ENCODE peak calls at places on chromosome 3, in four cellular contexts. J is BE2C; Q is activated CD4-positive, alpha-beta T cell treated with anti-CD3 and anti-CD28 coated beads for 1 hour; O is MM.1S. W is an unnamed sample.

GRCh38 chr3:13627681-13628080 is 78.8 kb downstream of the FBLN2 start:
- DNase-seq in J (no peak), Q (no peak), O (no peak), W (no peak)

GRCh38 chr3:27714101-27714526 is 8.0 kb downstream of the EOMES start:
- DNase-seq in J (no peak), Q (no peak), O (no peak), W (no peak)

GRCh38 chr3:190073264-190073663 is 47.4 kb downstream of the P3H2 start:
- DNase-seq in J (no peak), Q (no peak), O (no peak), W (no peak)

GRCh38 chr3:15405448-15406050 is 21.8 kb downstream of the METTL6 start:
- DNase-seq in J (no peak), Q (no peak), O (peak), W (peak)

GRCh38 chr3:36890261-36890660 is 54.6 kb downstream of the TRANK1 start:
- DNase-seq in J (no peak), Q (no peak), O (no peak), W (no peak)

GRCh38 chr3:49788056-49788455 is 1.7 kb upstream of the IP6K1 start:
- DNase-seq in J (no peak), Q (no peak), O (no peak), W (no peak)

GRCh38 chr3:152942366-152942765 is 107.4 kb downstream of the P2RY1 start:
- DNase-seq in J (no peak), Q (no peak), O (no peak), W (no peak)

GRCh38 chr3:151328298-151329036 is 882 bp downstream of the P2RY13 start:
- DNase-seq in J (no peak), Q (no peak), O (no peak), W (no peak)

GRCh38 chr3:65751123-65751700 is 287.5 kb downstream of the MAGI1 start:
- DNase-seq in J (peak), Q (no peak), O (no peak), W (peak)

GRCh38 chr3:28328188-28329151 is 20.1 kb upstream of the ZCWPW2 start:
- DNase-seq in J (no peak), Q (no peak), O (peak), W (peak)

GRCh38 chr3:19474169-19474568 is 325.9 kb downstream of the KCNH8 start:
- DNase-seq in J (no peak), Q (no peak), O (no peak), W (no peak)

GRCh38 chr3:171970301-171970788 is 69.0 kb upstream of the FNDC3B start:
- DNase-seq in J (no peak), Q (no peak), O (no peak), W (no peak)

GRCh38 chr3:38122712-38123290 is 14.1 kb downstream of the ACAA1 start:
- DNase-seq in J (no peak), Q (peak), O (no peak), W (no peak)

GRCh38 chr3:4350789-4351163 is 47.6 kb downstream of the SETMAR start:
- DNase-seq in J (peak), Q (peak), O (peak), W (peak)

GRCh38 chr3:55376753-55377347 is 110.3 kb downstream of the WNT5A start:
- DNase-seq in J (no peak), Q (no peak), O (no peak), W (no peak)

GRCh38 chr3:171347017-171347979 is 112.9 kb downstream of the TNIK start:
- DNase-seq in J (no peak), Q (no peak), O (no peak), W (no peak)

GRCh38 chr3:73571238-73571741 is 53.5 kb downstream of the PDZRN3 start:
- DNase-seq in J (no peak), Q (no peak), O (no peak), W (no peak)

GRCh38 chr3:81425198-81425868 is 336.1 kb downstream of the GBE1 start:
- DNase-seq in J (no peak), Q (no peak), O (no peak), W (no peak)

GRCh38 chr3:73874596-73874995 is 249.9 kb upstream of the PDZRN3 start:
- DNase-seq in J (no peak), Q (no peak), O (no peak), W (no peak)

GRCh38 chr3:72746412-72747411 is 101.5 kb downstream of the SHQ1 start:
- DNase-seq in J (no peak), Q (no peak), O (no peak), W (no peak)

GRCh38 chr3:12944849-12945248 is 103.5 kb upstream of the RPL32 start:
- DNase-seq in J (no peak), Q (no peak), O (no peak), W (no peak)

GRCh38 chr3:171768281-171768925 is 41.9 kb downstream of the PLD1 start:
- DNase-seq in J (no peak), Q (no peak), O (no peak), W (no peak)

GRCh38 chr3:52483577-52484495 is 11.3 kb upstream of the STAB1 start:
- DNase-seq in J (no peak), Q (no peak), O (no peak), W (no peak)

GRCh38 chr3:49132437-49133225 is at the start of gene LAMB2:
- DNase-seq in J (peak), Q (no peak), O (no peak), W (no peak)

GRCh38 chr3:183975981-183976662 is 41.6 kb downstream of the ABCC5 start:
- DNase-seq in J (no peak), Q (no peak), O (peak), W (peak)

GRCh38 chr3:155494332-155494731 is 200.8 kb upstream of the STRIT1 start:
- DNase-seq in J (no peak), Q (no peak), O (peak), W (peak)

GRCh38 chr3:17032407-17033034 is 147.8 kb downstream of the PLCL2 start:
- DNase-seq in J (no peak), Q (no peak), O (no peak), W (peak)

GRCh38 chr3:110413291-110413690 is 658.3 kb upstream of the NECTIN3 start:
- DNase-seq in J (no peak), Q (no peak), O (no peak), W (no peak)

GRCh38 chr3:150319900-150320299 is 88.2 kb upstream of the TSC22D2 start:
- DNase-seq in J (no peak), Q (no peak), O (no peak), W (no peak)

GRCh38 chr3:12579919-12580318 is 23.0 kb downstream of the MKRN2 start:
- DNase-seq in J (no peak), Q (no peak), O (no peak), W (no peak)

GRCh38 chr3:152969557-152970300 is 134.8 kb downstream of the P2RY1 start:
- DNase-seq in J (no peak), Q (no peak), O (no peak), W (no peak)

GRCh38 chr3:142888099-142888483 is 792 bp downstream of the PCOLCE2 start:
- DNase-seq in J (peak), Q (no peak), O (no peak), W (peak)

GRCh38 chr3:108118038-108118727 is 27.4 kb upstream of the CD47 start:
- DNase-seq in J (no peak), Q (no peak), O (no peak), W (no peak)

GRCh38 chr3:61358364-61358763 is 107.1 kb upstream of the FHIT start:
- DNase-seq in J (peak), Q (no peak), O (peak), W (peak)

GRCh38 chr3:46187876-46188275 is 20.2 kb downstream of the CCR1 start:
- DNase-seq in J (no peak), Q (no peak), O (peak), W (peak)

GRCh38 chr3:109559389-109559788 is 222.0 kb upstream of the DPPA4 start:
- DNase-seq in J (no peak), Q (no peak), O (no peak), W (no peak)

GRCh38 chr3:168671091-168671490 is 575.4 kb upstream of the GOLIM4 start:
- DNase-seq in J (peak), Q (no peak), O (no peak), W (no peak)

GRCh38 chr3:127857270-127857801 is 35.0 kb upstream of the MGLL start:
- DNase-seq in J (no peak), Q (no peak), O (no peak), W (no peak)

GRCh38 chr3:23697416-23697815 is 108.3 kb upstream of the UBE2E1 start:
- DNase-seq in J (no peak), Q (no peak), O (no peak), W (no peak)